ENCODE peak calls at places on chromosomes 7 and 10, in four cellular contexts. A, D, W and L are unnamed samples. For H3K4me1, the result is how much of the 10 kb centered on the place peaks cover.

GRCh38 chr10:76973515-76974289 is 663.9 kb downstream of the KCNMA1 start:
- DNase-seq in A (no peak), D (no peak), W (peak), L (no peak)

GRCh38 chr7:34841326-34841725 is 183.3 kb downstream of the NPSR1 start:
- DNase-seq in A (no peak), D (no peak), W (no peak), L (no peak)

GRCh38 chr7:98291717-98292116 is 10.2 kb downstream of the BRI3 start:
- DNase-seq in A (no peak), D (no peak), W (no peak), L (no peak)

GRCh38 chr10:129760416-129760815 is 203.7 kb downstream of the EBF3 start:
- DNase-seq in A (no peak), D (no peak), W (no peak), L (peak)

GRCh38 chr7:134618756-134619530 is 27.7 kb upstream of the BPGM start:
- DNase-seq in A (no peak), D (no peak), W (peak), L (no peak)

GRCh38 chr10:64394744-64395143 is 873.5 kb downstream of the REEP3 start:
- DNase-seq in A (no peak), D (no peak), W (peak), L (no peak)

GRCh38 chr10:97850446-97850845 is 803 bp downstream of the GOLGA7B start:
- DNase-seq in A (peak), D (no peak), W (no peak), L (no peak)

GRCh38 chr7:135189221-135189662 is 18.7 kb upstream of the CYREN start:
- DNase-seq in A (peak), D (no peak), W (no peak), L (peak)

GRCh38 chr10:31404640-31405039 is 85.6 kb downstream of the ZEB1 start:
- DNase-seq in A (no peak), D (no peak), W (peak), L (no peak)

GRCh38 chr7:158403013-158403821 is 184.4 kb downstream of the PTPRN2 start:
- DNase-seq in A (no peak), D (no peak), W (no peak), L (no peak)

GRCh38 chr7:158401295-158401694 is 186.3 kb downstream of the PTPRN2 start:
- DNase-seq in A (no peak), D (no peak), W (no peak), L (no peak)

GRCh38 chr7:158402471-158402870 is 185.2 kb downstream of the PTPRN2 start:
- DNase-seq in A (no peak), D (no peak), W (no peak), L (no peak)

GRCh38 chr7:158400601-158401225 is 186.9 kb downstream of the PTPRN2 start:
- DNase-seq in A (no peak), D (no peak), W (no peak), L (no peak)

DNA sequence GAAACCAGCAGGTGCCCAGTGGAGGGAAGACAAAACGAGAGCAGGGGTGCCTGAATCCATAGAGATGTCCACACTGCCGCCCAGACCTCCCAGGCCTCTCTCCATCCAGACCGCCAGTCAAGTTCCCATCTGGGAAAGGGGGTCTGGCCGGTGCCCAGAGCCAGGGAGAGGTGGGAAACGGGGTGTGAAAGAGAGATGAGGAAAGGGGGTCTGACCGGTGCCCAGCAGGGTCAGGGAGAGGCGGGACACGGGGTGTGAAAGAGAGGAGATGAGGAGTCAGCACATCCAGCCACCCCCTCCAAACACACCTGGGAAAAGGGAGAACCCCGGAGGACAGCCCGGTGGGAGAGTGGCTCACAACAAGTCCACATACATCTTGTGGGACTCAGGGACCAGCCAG is 185.8 kb downstream of the PTPRN2 start:
- DNase-seq in A (no peak), D (no peak), W (no peak), L (no peak)
- H3K4me1 ChIP-seq in A (under half), D (under half), W (under half), L (under half)

GRCh38 chr7:47333959-47334358 is 248.0 kb downstream of the TNS3 start:
- DNase-seq in A (no peak), D (no peak), W (no peak), L (no peak)

GRCh38 chr7:47332213-47332612 is 249.7 kb downstream of the TNS3 start:
- DNase-seq in A (no peak), D (no peak), W (no peak), L (no peak)

GRCh38 chr7:47335071-47335470 is 246.8 kb downstream of the TNS3 start:
- DNase-seq in A (no peak), D (no peak), W (no peak), L (no peak)

GRCh38 chr7:47332681-47333080 is 249.2 kb downstream of the TNS3 start:
- DNase-seq in A (no peak), D (no peak), W (no peak), L (no peak)

DNA sequence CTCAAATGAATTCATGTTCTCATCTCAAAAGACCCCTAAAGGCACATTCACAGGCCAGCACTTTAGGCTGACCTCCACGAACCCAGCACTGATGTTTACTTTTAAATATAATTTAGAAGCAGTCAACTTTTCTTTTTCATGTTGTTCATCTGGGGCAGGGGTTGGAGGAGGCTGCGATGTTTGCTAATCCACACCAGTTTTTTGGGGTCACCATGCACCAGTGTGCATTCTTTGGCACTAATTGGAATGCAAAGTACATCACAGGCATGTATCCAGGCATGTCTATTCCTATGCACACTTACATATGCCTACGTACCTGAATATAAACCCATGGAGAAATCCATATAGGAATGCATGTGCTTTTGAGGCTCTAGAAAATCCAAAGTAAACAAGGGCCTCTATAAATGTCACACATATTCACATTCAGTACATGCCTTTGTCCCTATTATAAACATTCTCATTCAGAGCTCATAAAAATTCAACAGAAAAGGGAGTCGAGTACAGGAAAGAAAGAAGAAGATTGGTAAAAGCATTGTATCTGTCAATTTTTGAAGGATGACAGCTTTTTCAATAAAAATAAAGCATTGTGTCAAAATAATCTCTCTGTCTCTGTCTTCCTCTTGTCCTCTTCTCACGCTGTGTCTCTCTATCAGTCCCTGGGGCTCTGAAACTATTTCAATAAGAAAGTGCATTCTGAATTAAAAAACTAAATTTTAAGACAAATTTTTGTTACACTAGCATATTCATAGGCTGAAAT is 248.6 kb downstream of the TNS3 start:
- DNase-seq in A (no peak), D (no peak), W (no peak), L (no peak)
- H3K4me1 ChIP-seq in A (under half), D (under half), W (under half), L (under half)

DNA sequence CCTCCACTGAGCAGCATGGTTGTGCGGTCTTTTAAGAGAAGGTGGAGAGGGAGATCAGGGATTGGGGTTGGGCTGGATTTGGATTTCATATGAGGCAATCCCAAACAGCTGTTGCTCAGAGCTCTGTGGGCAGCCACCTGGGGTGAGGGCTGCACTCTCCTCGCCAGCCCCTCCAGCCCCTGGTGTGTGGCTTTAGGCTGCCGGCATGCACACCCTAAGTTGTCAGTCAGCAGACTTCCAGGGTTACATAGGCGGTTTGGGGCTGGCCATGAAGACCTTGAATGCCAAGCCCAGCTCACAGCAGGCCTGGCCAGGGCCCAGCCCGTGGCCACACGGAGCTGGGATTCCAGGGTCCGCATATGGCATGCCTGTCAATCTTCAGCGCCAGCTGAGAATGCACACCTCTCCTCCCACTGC is 54.8 kb downstream of the ZMIZ1 start:
- DNase-seq in A (peak), D (no peak), W (peak), L (no peak)
- H3K4me1 ChIP-seq in A (under half), D (under half), W (under half), L (under half)

GRCh38 chr7:77691892-77692491 is 4.3 kb upstream of the RSBN1L start:
- DNase-seq in A (peak), D (no peak), W (no peak), L (no peak)

GRCh38 chr7:77687100-77687746 is 9.0 kb upstream of the RSBN1L start:
- DNase-seq in A (no peak), D (no peak), W (peak), L (no peak)

GRCh38 chr7:77687747-77688144 is 8.5 kb upstream of the RSBN1L start:
- DNase-seq in A (no peak), D (no peak), W (no peak), L (no peak)

GRCh38 chr7:77693830-77694583 is 2.3 kb upstream of the RSBN1L start:
- DNase-seq in A (peak), D (no peak), W (no peak), L (no peak)

DNA sequence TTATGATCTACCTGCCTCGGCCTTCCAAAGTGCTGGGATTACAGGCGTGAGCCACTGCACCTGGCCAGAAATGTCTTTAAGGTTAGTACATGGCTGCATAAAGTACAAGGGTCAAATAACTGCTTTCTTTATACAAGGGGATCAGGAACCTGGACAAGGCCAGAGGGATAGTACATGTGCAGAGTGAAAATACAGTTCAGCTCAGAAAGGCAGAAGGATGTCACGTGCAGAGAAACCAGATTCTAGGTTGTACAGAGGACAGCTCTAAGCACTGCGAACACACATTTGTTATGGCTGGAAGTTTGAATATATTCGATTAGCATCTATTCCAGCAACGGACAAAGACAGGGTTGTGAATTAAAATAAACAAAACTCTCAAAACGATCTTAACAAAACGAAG is 6.0 kb upstream of the RSBN1L start:
- DNase-seq in A (peak), D (no peak), W (no peak), L (no peak)
- H3K4me1 ChIP-seq in A (half or more), D (under half), W (under half), L (under half)

DNA sequence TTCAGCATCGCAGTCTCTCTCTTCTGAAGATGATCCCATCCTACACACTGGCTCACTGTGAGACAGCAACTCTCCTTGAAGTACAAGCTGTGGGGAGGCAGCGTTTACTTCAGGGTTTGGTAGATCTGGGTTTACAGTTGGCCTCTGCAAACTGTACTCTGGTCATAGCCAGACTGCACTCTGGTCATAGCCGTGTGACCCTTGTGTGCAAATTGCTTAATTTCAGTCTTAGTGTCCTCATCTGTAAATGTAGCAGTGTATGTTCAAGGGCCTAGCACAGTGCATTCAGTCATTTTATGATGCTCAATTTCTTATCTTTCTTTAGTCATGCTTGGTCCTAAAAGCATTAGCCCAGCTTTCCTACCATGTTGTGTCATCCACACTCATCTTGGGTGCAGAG is 188.2 kb downstream of the LRMDA start:
- DNase-seq in A (no peak), D (no peak), W (no peak), L (no peak)
- H3K4me1 ChIP-seq in A (under half), D (under half), W (under half), L (under half)

DNA sequence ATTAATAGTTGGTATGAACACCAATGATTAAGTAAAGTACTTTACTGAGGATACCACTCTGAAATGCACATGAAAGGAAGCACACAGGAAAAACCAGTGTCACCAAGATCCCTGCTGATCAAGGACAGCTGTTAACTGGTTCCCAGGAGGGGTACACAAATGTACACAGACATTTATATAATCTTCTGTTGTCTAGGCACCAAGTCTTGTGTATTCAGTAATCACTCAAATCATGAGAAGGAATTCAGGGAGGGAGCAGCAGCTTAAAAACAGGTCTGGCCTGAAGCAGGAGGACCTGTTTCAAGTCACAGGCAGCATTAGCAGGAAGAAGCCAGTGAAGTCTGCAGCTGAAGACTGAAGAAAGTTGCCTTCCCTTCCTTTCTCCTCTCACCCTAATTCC is 18.7 kb downstream of the MPP7 start:
- DNase-seq in A (peak), D (no peak), W (no peak), L (no peak)
- H3K4me1 ChIP-seq in A (half or more), D (under half), W (under half), L (under half)

GRCh38 chr7:73329861-73330581 is 2.1 kb downstream of the FKBP6 start:
- DNase-seq in A (no peak), D (no peak), W (no peak), L (no peak)
- H3K4me1 ChIP-seq in A (under half), D (under half), W (under half), L (under half)

GRCh38 chr10:43402880-43403452 is 6.0 kb downstream of the HNRNPF start:
- DNase-seq in A (no peak), D (no peak), W (no peak), L (no peak)
- H3K4me1 ChIP-seq in A (half or more), D (under half), W (under half), L (half or more)

GRCh38 chr10:124696446-124697392 is 47.5 kb downstream of the FAM53B start:
- DNase-seq in A (no peak), D (no peak), W (no peak), L (no peak)
- H3K4me1 ChIP-seq in A (under half), D (under half), W (under half), L (under half)